ENCODE peak calls at places on chromosomes 13 and 19, in five cellular contexts. G is left ventricle myocardium inferior, T is right cardiac atrium, K is OCI-LY7, O is PC-3. Y is an unnamed sample.

GRCh38 chr13:81275666-81276258 is 934.8 kb upstream of the SPRY2 start:
- DNase-seq in G (no peak), T (no peak), K (peak), O (no peak), Y (no peak)

GRCh38 chr13:99237981-99238662 is 20.1 kb downstream of the GPR18 start:
- DNase-seq in G (no peak), T (no peak), K (no peak), O (no peak), Y (no peak)

GRCh38 chr13:75771818-75772217 is 135.7 kb downstream of the LMO7 start:
- DNase-seq in G (no peak), T (no peak), K (no peak), O (peak), Y (no peak)

GRCh38 chr13:44322928-44323327 is 50.7 kb upstream of the SERP2 start:
- DNase-seq in G (no peak), T (no peak), K (no peak), O (peak), Y (no peak)

GRCh38 chr13:98370806-98371553 is 193.9 kb upstream of the RNF113B start:
- DNase-seq in G (peak), T (peak), K (no peak), O (no peak), Y (no peak)

GRCh38 chr19:7789447-7789846 is 26.4 kb downstream of the CLEC4M start:
- DNase-seq in G (no peak), T (no peak), K (peak), O (no peak), Y (no peak)

GRCh38 chr13:21557995-21558394 is 46.0 kb downstream of the MICU2 start:
- DNase-seq in G (no peak), T (no peak), K (peak), O (peak), Y (peak)

GRCh38 chr19:575527-576506 is 3.4 kb downstream of the BSG start:
- DNase-seq in G (peak), T (peak), K (no peak), O (peak), Y (no peak)

GRCh38 chr13:82627183-82627582 is 1255.1 kb downstream of the SLITRK1 start:
- DNase-seq in G (no peak), T (no peak), K (no peak), O (peak), Y (no peak)

DNA sequence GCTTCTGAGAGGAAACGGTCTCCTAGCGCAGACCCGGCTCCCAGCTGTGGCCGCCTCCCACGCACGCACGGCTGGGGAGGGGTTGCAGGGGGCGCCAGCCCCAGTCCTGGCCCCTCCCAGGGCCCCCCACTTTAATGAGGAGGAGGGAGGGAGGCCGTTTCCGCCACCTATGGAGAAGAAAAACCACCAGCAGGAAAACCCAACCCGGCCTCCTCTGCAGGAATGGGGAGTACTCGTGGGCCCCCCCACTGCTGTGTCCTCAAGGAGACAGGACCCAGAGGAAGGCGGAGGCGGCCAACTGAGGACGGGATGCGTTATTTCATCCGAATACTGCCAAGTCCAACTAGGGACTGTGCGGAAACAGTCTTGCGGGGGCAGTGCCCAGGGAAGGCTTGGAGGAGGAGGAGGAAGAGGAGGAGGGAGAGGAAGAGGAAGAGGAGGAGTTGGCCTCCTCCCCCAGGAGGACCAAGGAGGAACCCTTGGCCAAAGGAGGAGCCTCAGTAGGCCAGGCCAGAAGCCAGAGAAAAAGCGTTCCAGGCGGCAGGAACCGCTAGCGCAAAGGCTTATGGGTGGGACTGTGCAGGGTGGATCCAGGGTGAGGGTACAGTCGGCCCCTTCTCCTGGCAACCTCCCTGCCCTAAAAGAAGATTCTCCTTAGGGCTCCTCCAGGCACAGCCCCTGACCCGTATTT is 3.9 kb upstream of the SSBP4 start:
- DNase-seq in G (peak), T (peak), K (no peak), O (no peak), Y (no peak)
- H3K27ac ChIP-seq in G (peak), T (peak), K (no peak), O (no peak), Y (no peak)

GRCh38 chr19:5827342-5827890 is 12.1 kb downstream of the FUT6 start:
- DNase-seq in G (no peak), T (no peak), K (no peak), O (no peak), Y (no peak)
- H3K4me3 ChIP-seq in G (peak), T (peak), K (peak), O (peak), Y (no peak)

GRCh38 chr19:50721441-50722137 is 1.6 kb upstream of the CLEC11A start:
- DNase-seq in G (no peak), T (no peak), K (no peak), O (no peak), Y (no peak)
- H3K27ac ChIP-seq in G (no peak), T (no peak), K (no peak), O (no peak), Y (no peak)

GRCh38 chr19:9823816-9824215 is 3.9 kb upstream of the UBL5 start:
- DNase-seq in G (no peak), T (no peak), K (no peak), O (no peak), Y (no peak)
- H3K4me3 ChIP-seq in G (no peak), T (no peak), K (no peak), O (no peak), Y (no peak)

GRCh38 chr19:38433268-38433733 is at the start of gene RYR1:
- DNase-seq in G (peak), T (peak), K (peak), O (no peak), Y (peak)
- H3K27ac ChIP-seq in G (no peak), T (no peak), K (no peak), O (no peak), Y (no peak)

GRCh38 chr19:52273301-52273700 is 3.9 kb downstream of the ZNF766 start:
- DNase-seq in G (no peak), T (no peak), K (no peak), O (no peak), Y (no peak)
- H3K4me3 ChIP-seq in G (no peak), T (no peak), K (no peak), O (no peak), Y (no peak)

GRCh38 chr19:44960906-44961734 is 5.9 kb downstream of the CLPTM1 start:
- DNase-seq in G (no peak), T (no peak), K (peak), O (no peak), Y (peak)
- H3K27ac ChIP-seq in G (no peak), T (no peak), K (peak), O (no peak), Y (peak)

Y was measured in Karpas-422.